ENCODE peak calls at places on chromosome 22, in four cellular contexts. C is K562, Y is GM12878, X is HepG2. Z is an unnamed sample.

GRCh38 chr22:42431401-42432019 is 693 bp downstream of the NFAM1 start:
- DNase-seq in C (no peak), Y (no peak), X (no peak), Z (no peak)

GRCh38 chr22:24803064-24803542 is 2.9 kb upstream of the SGSM1 start:
- DNase-seq in C (peak), Y (no peak), X (peak), Z (peak)

GRCh38 chr22:40210814-40211213 is 33.1 kb downstream of the TNRC6B start:
- DNase-seq in C (no peak), Y (peak), X (no peak), Z (no peak)

GRCh38 chr22:27810566-27810965 is 9.0 kb upstream of the MN1 start:
- DNase-seq in C (no peak), Y (no peak), X (peak), Z (no peak)

GRCh38 chr22:18070556-18071306 is 7.1 kb upstream of the PEX26 start:
- DNase-seq in C (no peak), Y (no peak), X (peak), Z (no peak)

GRCh38 chr22:23376256-23376655 is 195.9 kb downstream of the BCR start:
- DNase-seq in C (peak), Y (peak), X (peak), Z (no peak)

GRCh38 chr22:30007361-30007760 is 72.9 kb upstream of the HORMAD2 start:
- DNase-seq in C (no peak), Y (no peak), X (no peak), Z (no peak)

GRCh38 chr22:30238661-30239420 is 7.7 kb downstream of the LIF start:
- DNase-seq in C (peak), Y (no peak), X (no peak), Z (no peak)

GRCh38 chr22:23829845-23830372 is 8.9 kb downstream of the DERL3 start:
- DNase-seq in C (no peak), Y (no peak), X (no peak), Z (peak)

DNA sequence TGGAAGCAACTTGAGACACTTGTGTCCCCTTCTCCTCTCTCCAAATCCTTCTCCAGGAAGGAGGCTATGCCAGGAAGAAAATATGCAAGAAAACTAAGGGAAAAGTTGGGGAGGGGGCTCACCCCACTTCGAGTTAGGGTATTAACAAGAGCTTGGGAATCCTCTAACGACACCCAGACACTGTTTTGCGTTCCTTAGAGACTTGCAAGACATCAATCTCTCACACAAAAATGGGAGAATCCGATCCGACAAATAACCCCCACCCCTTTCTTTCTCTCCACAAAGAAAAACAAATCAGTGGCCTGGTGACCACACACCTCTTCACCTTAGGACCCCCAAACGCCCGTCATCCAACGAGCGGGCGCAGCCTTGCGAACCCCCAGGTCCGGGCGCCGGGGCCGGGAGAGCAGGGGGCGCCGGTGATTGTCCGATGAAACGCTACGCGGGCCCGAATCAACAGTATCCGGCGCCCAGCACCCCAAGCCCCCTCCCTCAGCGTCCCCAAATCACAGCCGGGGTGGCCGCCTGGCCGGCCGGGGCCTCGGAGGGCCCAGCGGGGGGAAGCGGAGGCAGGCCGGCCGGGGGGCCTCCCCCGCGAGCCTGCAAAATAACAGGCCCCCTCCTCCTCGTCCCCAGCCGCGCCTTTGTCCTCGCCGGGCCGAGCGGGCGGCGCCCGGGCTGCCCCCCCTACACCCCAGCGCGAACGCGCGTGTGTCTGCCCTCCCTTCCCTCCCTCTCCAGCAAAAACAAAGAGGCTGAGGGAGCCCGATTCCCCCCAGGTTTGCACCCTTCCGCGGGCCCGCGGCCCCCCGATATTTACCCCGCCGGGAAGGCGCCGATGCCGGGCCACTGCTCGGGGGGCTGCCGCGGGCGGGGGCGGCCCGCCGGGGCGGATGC is 645 bp downstream of the CSNK1E start:
- DNase-seq in C (peak), Y (no peak), X (no peak), Z (peak)
- TF ChIP-seq NFIC in C (no peak), Y (no peak), X (no peak), Z (no peak)

GRCh38 chr22:19430890-19431541 is 517 bp downstream of the HIRA start:
- DNase-seq in C (peak), Y (no peak), X (peak), Z (peak)
- TF ChIP-seq SMC3 in C (peak), Y (no peak), X (no peak), Z (no peak)

GRCh38 chr22:31400023-31400397 is 606 bp downstream of the DRG1 start:
- DNase-seq in C (no peak), Y (no peak), X (no peak), Z (no peak)
- TF ChIP-seq NFIC in C (no peak), Y (no peak), X (no peak), Z (no peak)

GRCh38 chr22:35839811-35840739 is 122.4 kb downstream of the APOL5 start:
- DNase-seq in C (peak), Y (no peak), X (no peak), Z (peak)
- TF ChIP-seq SMC3 in C (no peak), Y (no peak), X (no peak), Z (peak)